ENCODE peak calls at places on chromosomes 5 and 9, in five cellular contexts. One of them, this sample, is unnamed. For H3K4me1, the result is how much of the 10 kb centered on the place peaks cover.

GRCh38 chr5:160317447-160317846 is 5.1 kb upstream of the CCNJL start:
- DNase-seq in vagina: no peak
- DNase-seq in HCT116: no peak
- DNase-seq in transverse colon: no peak
- DNase-seq in K562: no peak
- DNase-seq in this sample: no peak

GRCh38 chr9:34163439-34163838 is 15.4 kb upstream of the UBAP1 start:
- DNase-seq in vagina: no peak
- DNase-seq in HCT116: no peak
- DNase-seq in transverse colon: no peak
- DNase-seq in K562: no peak
- DNase-seq in this sample: no peak

GRCh38 chr5:81081461-81081835 is 121.3 kb downstream of the RASGRF2 start:
- DNase-seq in vagina: no peak
- DNase-seq in HCT116: no peak
- DNase-seq in transverse colon: no peak
- DNase-seq in K562: no peak
- DNase-seq in this sample: no peak

GRCh38 chr5:148920646-148921288 is 94.4 kb downstream of the ADRB2 start:
- DNase-seq in vagina: no peak
- DNase-seq in HCT116: no peak
- DNase-seq in transverse colon: no peak
- DNase-seq in K562: no peak
- DNase-seq in this sample: no peak

GRCh38 chr5:9863486-9863885 is 233.3 kb upstream of the TAS2R1 start:
- DNase-seq in vagina: no peak
- DNase-seq in HCT116: no peak
- DNase-seq in transverse colon: no peak
- DNase-seq in K562: no peak
- DNase-seq in this sample: peak

GRCh38 chr5:161086456-161086855 is 234.4 kb upstream of the ATP10B start:
- DNase-seq in vagina: no peak
- DNase-seq in HCT116: no peak
- DNase-seq in transverse colon: no peak
- DNase-seq in K562: no peak
- DNase-seq in this sample: no peak

GRCh38 chr5:55675119-55675518 is 37.0 kb downstream of the SLC38A9 start:
- DNase-seq in vagina: no peak
- DNase-seq in HCT116: no peak
- DNase-seq in transverse colon: no peak
- DNase-seq in K562: no peak
- DNase-seq in this sample: no peak

GRCh38 chr5:157546456-157547100 is 29.0 kb downstream of the ADAM19 start:
- DNase-seq in vagina: no peak
- DNase-seq in HCT116: no peak
- DNase-seq in transverse colon: no peak
- DNase-seq in K562: no peak
- DNase-seq in this sample: no peak

GRCh38 chr5:63121471-63121870 is 542.9 kb downstream of the LRRC70 start:
- DNase-seq in vagina: no peak
- DNase-seq in HCT116: no peak
- DNase-seq in transverse colon: no peak
- DNase-seq in K562: no peak
- DNase-seq in this sample: no peak

GRCh38 chr5:127440831-127441230 is 76.6 kb upstream of the PRRC1 start:
- DNase-seq in vagina: no peak
- DNase-seq in HCT116: no peak
- DNase-seq in transverse colon: no peak
- DNase-seq in K562: no peak
- DNase-seq in this sample: peak

GRCh38 chr5:84088996-84089395 is 295.7 kb downstream of the EDIL3 start:
- DNase-seq in vagina: no peak
- DNase-seq in HCT116: peak
- DNase-seq in transverse colon: no peak
- DNase-seq in K562: peak
- DNase-seq in this sample: no peak

GRCh38 chr5:122078116-122078865 is at the start of gene LOX:
- DNase-seq in vagina: no peak
- DNase-seq in HCT116: no peak
- DNase-seq in transverse colon: peak
- DNase-seq in K562: no peak
- DNase-seq in this sample: peak

GRCh38 chr9:80061940-80062339 is 490.2 kb downstream of the TLE4 start:
- DNase-seq in vagina: no peak
- DNase-seq in HCT116: no peak
- DNase-seq in transverse colon: no peak
- DNase-seq in K562: no peak
- DNase-seq in this sample: no peak

GRCh38 chr5:174690256-174690655 is 34.1 kb upstream of the MSX2 start:
- DNase-seq in vagina: no peak
- DNase-seq in HCT116: no peak
- DNase-seq in transverse colon: no peak
- DNase-seq in K562: peak
- DNase-seq in this sample: no peak

GRCh38 chr5:145936401-145937131 is at the start of gene SH3RF2:
- DNase-seq in vagina: no peak
- DNase-seq in HCT116: peak
- DNase-seq in transverse colon: peak
- DNase-seq in K562: peak
- DNase-seq in this sample: no peak

GRCh38 chr9:5688109-5688508 is 59.2 kb downstream of the RIC1 start:
- DNase-seq in vagina: no peak
- DNase-seq in HCT116: no peak
- DNase-seq in transverse colon: no peak
- DNase-seq in K562: peak
- DNase-seq in this sample: no peak

GRCh38 chr5:50595199-50595598 is 71.2 kb upstream of the PARP8 start:
- DNase-seq in vagina: no peak
- DNase-seq in HCT116: peak
- DNase-seq in transverse colon: no peak
- DNase-seq in K562: no peak
- DNase-seq in this sample: no peak

GRCh38 chr9:4491621-4491975 is 1.3 kb downstream of the SLC1A1 start:
- DNase-seq in vagina: no peak
- DNase-seq in HCT116: no peak
- DNase-seq in transverse colon: peak
- DNase-seq in K562: no peak
- DNase-seq in this sample: no peak

GRCh38 chr9:13688990-13689600 is 409.6 kb upstream of the MPDZ start:
- DNase-seq in vagina: no peak
- DNase-seq in HCT116: no peak
- DNase-seq in transverse colon: no peak
- DNase-seq in K562: no peak
- DNase-seq in this sample: no peak

GRCh38 chr5:145483211-145483610 is 351.9 kb downstream of the PRELID2 start:
- DNase-seq in vagina: no peak
- DNase-seq in HCT116: no peak
- DNase-seq in transverse colon: no peak
- DNase-seq in K562: no peak
- DNase-seq in this sample: no peak

GRCh38 chr5:130678637-130679036 is 486.4 kb downstream of the HINT1 start:
- DNase-seq in vagina: no peak
- DNase-seq in HCT116: no peak
- DNase-seq in transverse colon: no peak
- DNase-seq in K562: no peak
- DNase-seq in this sample: no peak

GRCh38 chr9:73265876-73266275 is 114.2 kb downstream of the ANXA1 start:
- DNase-seq in vagina: no peak
- DNase-seq in HCT116: no peak
- DNase-seq in transverse colon: no peak
- DNase-seq in K562: no peak
- DNase-seq in this sample: no peak

GRCh38 chr9:129902735-129903134 is 67.5 kb downstream of the USP20 start:
- DNase-seq in vagina: no peak
- DNase-seq in HCT116: no peak
- DNase-seq in transverse colon: no peak
- DNase-seq in K562: no peak
- DNase-seq in this sample: no peak

GRCh38 chr9:112844771-112845542 is 45.7 kb downstream of the SLC46A2 start:
- DNase-seq in vagina: no peak
- DNase-seq in HCT116: peak
- DNase-seq in transverse colon: peak
- DNase-seq in K562: peak
- DNase-seq in this sample: no peak

GRCh38 chr5:69415584-69415958 is 655 bp downstream of the MARVELD2 start:
- DNase-seq in vagina: no peak
- DNase-seq in HCT116: peak
- DNase-seq in transverse colon: peak
- DNase-seq in K562: no peak
- DNase-seq in this sample: no peak

GRCh38 chr9:83474631-83475030 is 63.6 kb downstream of the FRMD3 start:
- DNase-seq in vagina: no peak
- DNase-seq in HCT116: no peak
- DNase-seq in transverse colon: no peak
- DNase-seq in K562: no peak
- DNase-seq in this sample: no peak

GRCh38 chr9:98034593-98035546 is 21.7 kb upstream of the NANS start:
- DNase-seq in vagina: no peak
- DNase-seq in HCT116: peak
- DNase-seq in transverse colon: peak
- DNase-seq in K562: peak
- DNase-seq in this sample: peak
- TF ChIP-seq POLR2AphosphoS5 in vagina: no peak
- TF ChIP-seq POLR2AphosphoS5 in HCT116: no peak
- TF ChIP-seq POLR2AphosphoS5 in transverse colon: no peak
- TF ChIP-seq POLR2AphosphoS5 in K562: no peak
- TF ChIP-seq POLR2AphosphoS5 in this sample: peak

GRCh38 chr9:131734165-131734610 is 5.7 kb downstream of the RAPGEF1 start:
- DNase-seq in vagina: no peak
- DNase-seq in HCT116: no peak
- DNase-seq in transverse colon: peak
- DNase-seq in K562: no peak
- DNase-seq in this sample: no peak
- H3K4me1 ChIP-seq in vagina: half or more
- H3K4me1 ChIP-seq in HCT116: under half
- H3K4me1 ChIP-seq in transverse colon: half or more
- H3K4me1 ChIP-seq in K562: under half
- H3K4me1 ChIP-seq in this sample: half or more

GRCh38 chr5:176647870-176648466 is 684 bp downstream of the TSPAN17 start:
- DNase-seq in vagina: no peak
- DNase-seq in HCT116: no peak
- DNase-seq in transverse colon: peak
- DNase-seq in K562: peak
- DNase-seq in this sample: no peak

GRCh38 chr5:176647030-176647869 is at the start of gene TSPAN17:
- DNase-seq in vagina: no peak
- DNase-seq in HCT116: peak
- DNase-seq in transverse colon: peak
- DNase-seq in K562: peak
- DNase-seq in this sample: peak

GRCh38 chr5:176646707-176647029 is 616 bp upstream of the TSPAN17 start:
- DNase-seq in vagina: no peak
- DNase-seq in HCT116: no peak
- DNase-seq in transverse colon: no peak
- DNase-seq in K562: no peak
- DNase-seq in this sample: no peak

GRCh38 chr5:176644878-176645670 is 2.2 kb upstream of the TSPAN17 start:
- DNase-seq in vagina: no peak
- DNase-seq in HCT116: no peak
- DNase-seq in transverse colon: no peak
- DNase-seq in K562: peak
- DNase-seq in this sample: no peak

GRCh38 chr5:176646049-176646706 is 1.1 kb upstream of the TSPAN17 start:
- DNase-seq in vagina: no peak
- DNase-seq in HCT116: no peak
- DNase-seq in transverse colon: no peak
- DNase-seq in K562: peak
- DNase-seq in this sample: no peak
- H3K4me3 ChIP-seq in vagina: peak
- H3K4me3 ChIP-seq in HCT116: peak
- H3K4me3 ChIP-seq in transverse colon: no peak
- H3K4me3 ChIP-seq in K562: peak
- H3K4me3 ChIP-seq in this sample: peak

DNA sequence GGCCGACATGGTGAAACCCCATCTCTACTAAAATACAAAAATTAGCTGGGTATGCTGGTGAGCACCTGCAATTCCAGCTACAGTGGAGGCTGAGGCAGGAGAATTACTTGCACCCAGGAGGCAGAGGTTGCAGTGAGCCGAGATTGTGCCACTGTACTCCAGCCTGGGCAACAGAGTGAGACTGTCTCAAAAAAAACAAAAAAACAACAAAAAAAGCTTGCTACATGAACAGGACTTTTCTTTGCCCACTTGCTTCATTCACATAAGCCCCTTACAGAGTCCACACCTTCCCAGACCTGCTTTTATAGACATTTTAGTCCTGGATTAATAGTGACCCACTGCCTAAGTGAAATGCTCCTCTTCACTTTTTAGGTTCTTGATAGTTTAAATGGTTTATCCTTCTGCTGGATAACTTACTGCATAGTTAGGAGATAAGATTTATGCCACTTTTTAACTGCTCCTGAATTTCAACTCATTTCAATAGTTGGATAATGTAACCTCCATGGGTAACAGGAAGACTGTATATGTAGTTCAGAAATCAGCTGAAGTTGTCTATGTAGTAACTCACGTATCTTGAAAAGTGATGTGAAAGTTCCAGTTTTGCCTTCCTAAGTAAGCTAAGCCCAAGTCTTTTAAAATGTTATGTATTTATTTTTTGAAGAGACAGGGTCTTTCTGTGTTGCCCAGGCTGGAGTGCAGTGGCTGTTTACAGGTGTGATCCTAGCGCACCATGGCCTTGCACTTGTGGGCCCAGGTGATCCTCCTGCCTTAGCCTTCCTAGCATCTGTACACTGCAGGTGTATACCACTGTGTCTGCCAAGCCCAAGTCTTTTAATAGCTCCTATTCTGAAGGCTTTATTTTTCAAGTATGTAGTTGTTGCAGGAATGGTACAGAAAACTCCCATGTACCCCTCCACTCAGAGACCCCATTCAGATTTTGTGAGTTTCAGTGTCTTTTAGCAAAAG is 19.7 kb downstream of the SUB1 start:
- DNase-seq in vagina: no peak
- DNase-seq in HCT116: no peak
- DNase-seq in transverse colon: no peak
- DNase-seq in K562: no peak
- DNase-seq in this sample: peak
- TF ChIP-seq POLR2AphosphoS5 in vagina: no peak
- TF ChIP-seq POLR2AphosphoS5 in HCT116: no peak
- TF ChIP-seq POLR2AphosphoS5 in transverse colon: no peak
- TF ChIP-seq POLR2AphosphoS5 in K562: no peak
- TF ChIP-seq POLR2AphosphoS5 in this sample: no peak

GRCh38 chr9:134333874-134334581 is 7.8 kb downstream of the RXRA start:
- DNase-seq in vagina: no peak
- DNase-seq in HCT116: no peak
- DNase-seq in transverse colon: no peak
- DNase-seq in K562: no peak
- DNase-seq in this sample: no peak
- H3K4me1 ChIP-seq in vagina: half or more
- H3K4me1 ChIP-seq in HCT116: under half
- H3K4me1 ChIP-seq in transverse colon: half or more
- H3K4me1 ChIP-seq in K562: half or more
- H3K4me1 ChIP-seq in this sample: half or more